ENCODE peak calls at places on chromosome 7, in five cellular contexts. N, D, E, V and T are unnamed samples.

GRCh38 chr7:64533756-64534155 is 29.1 kb downstream of the ZNF680 start:
- DNase-seq in N (no peak), D (no peak), E (no peak), V (no peak), T (no peak)

GRCh38 chr7:73681031-73681430 is 2.2 kb downstream of the DNAJC30 start:
- DNase-seq in N (no peak), D (no peak), E (no peak), V (no peak), T (no peak)

GRCh38 chr7:112520787-112521186 is 40.0 kb downstream of the LSMEM1 start:
- DNase-seq in N (no peak), D (no peak), E (no peak), V (no peak), T (no peak)

GRCh38 chr7:5491251-5492044 is 67.8 kb upstream of the TNRC18 start:
- DNase-seq in N (peak; percentile 55), D (no peak), E (no peak), V (no peak), T (no peak)

GRCh38 chr7:32506266-32507054 is 11.2 kb downstream of the AVL9 start:
- DNase-seq in N (no peak), D (peak; percentile 84), E (no peak), V (no peak), T (no peak)

GRCh38 chr7:27173412-27174076 is 576 bp downstream of the HOXA10 start:
- DNase-seq in N (peak; percentile 28), D (no peak), E (no peak), V (no peak), T (no peak)

GRCh38 chr7:134034652-134035051 is 92.5 kb upstream of the LRGUK start:
- DNase-seq in N (no peak), D (no peak), E (no peak), V (no peak), T (no peak)

GRCh38 chr7:155002411-155003214 is at the start of gene PAXIP1:
- DNase-seq in N (peak; percentile 50), D (peak; percentile 55), E (peak; percentile 23), V (peak; percentile 61), T (peak; percentile 63)

GRCh38 chr7:117043051-117043546 is 89.8 kb downstream of the ST7 start:
- DNase-seq in N (no peak), D (no peak), E (no peak), V (no peak), T (no peak)

GRCh38 chr7:16509829-16510228 is 16.8 kb upstream of the LRRC72 start:
- DNase-seq in N (no peak), D (no peak), E (no peak), V (no peak), T (no peak)
- TF ChIP-seq CTCF in N (no peak), D (no peak), E (no peak), V (no peak), T (no peak)

DNA sequence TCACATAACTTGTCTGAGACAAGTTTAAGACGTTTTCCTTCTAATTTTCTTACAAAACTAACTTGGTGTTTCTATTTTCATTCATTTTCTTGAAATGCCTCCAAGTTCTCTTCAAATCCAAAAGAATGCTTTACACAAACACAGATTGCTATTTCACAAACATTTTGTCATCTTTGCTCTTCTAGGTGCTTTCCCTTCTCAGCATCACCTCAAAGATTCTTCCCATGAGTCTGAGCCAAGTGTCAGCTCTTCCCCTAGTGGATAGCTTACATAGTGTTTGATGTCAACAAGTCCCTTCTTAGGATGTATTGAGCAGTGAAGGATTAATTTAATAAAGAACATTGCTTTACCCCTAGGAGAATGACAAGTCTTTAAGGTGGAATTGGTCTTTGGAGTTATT is 38.1 kb upstream of the SEMA3A start:
- DNase-seq in N (no peak), D (no peak), E (no peak), V (no peak), T (no peak)
- TF ChIP-seq CTCF in N (no peak), D (no peak), E (no peak), V (no peak), T (no peak)

DNA sequence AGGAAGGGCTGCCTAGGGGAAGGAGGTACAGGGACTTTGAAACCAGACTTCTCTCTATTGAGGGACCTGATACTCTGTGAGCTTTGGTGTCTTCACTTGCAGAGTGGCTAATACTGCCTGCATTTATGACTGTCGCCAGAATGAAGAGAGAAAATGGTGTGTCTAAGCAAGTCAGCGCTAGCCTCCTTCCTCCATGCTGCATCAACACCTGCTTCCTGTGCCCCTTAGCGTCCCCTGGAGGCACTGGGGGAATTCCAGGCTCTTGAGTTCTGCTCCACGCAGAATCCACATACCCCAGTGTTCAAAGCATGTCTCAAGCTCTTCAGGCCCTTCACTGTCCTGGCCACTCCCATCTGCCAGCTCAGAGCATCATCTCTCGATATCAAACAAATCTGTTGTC is 140.5 kb downstream of the PKD1L1 start:
- DNase-seq in N (no peak), D (no peak), E (no peak), V (no peak), T (no peak)
- TF ChIP-seq CTCF in N (no peak), D (no peak), E (no peak), V (no peak), T (peak; percentile 8)

GRCh38 chr7:75796420-75796819 is 17.2 kb downstream of the CCL24 start:
- DNase-seq in N (no peak), D (no peak), E (no peak), V (no peak), T (no peak)
- TF ChIP-seq CTCF in N (no peak), D (no peak), E (no peak), V (no peak), T (no peak)

DNA sequence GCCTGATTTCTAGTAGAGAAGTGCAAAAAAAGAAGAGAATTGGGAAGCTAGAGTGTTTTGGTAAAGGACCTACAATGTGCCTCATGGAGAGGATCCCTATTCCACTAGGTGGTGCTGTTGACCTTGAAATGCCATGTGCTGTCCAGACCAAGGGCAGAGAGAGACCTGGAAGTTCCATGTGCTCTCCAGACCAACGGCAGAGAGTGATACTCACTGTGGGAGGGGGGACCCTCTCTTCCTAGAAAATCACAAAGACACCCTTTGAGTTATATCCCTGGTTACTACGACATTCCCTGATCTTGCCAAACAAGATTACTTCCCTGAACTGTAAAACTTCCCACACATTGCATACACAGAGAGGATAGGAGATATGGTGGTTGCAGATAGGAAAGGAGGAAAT is 212.7 kb upstream of the ZNF804B start:
- DNase-seq in N (no peak), D (no peak), E (no peak), V (no peak), T (no peak)
- TF ChIP-seq CTCF in N (no peak), D (peak; percentile 59), E (no peak), V (peak; percentile 25), T (peak; percentile 63)

DNA sequence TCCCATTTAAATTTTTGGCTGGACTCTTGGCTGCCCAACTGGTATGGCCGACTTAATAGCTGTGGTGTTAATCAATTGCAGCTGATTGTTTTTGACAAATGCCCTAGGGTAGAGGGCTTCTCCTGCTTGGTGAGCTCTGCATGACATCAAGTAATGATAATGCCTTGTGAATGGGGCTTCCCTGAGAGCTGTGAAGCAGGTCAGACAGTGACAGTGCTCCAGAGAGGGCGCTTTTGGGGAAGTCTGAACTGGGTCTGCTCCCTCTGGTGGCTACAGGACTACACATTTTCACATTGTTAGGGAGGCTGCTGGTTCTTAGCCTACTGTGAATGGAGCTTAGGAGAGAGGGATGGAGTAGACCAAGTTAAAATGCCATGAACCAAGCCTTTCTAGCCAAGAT is 98.8 kb downstream of the SDK1 start:
- DNase-seq in N (no peak), D (no peak), E (no peak), V (no peak), T (no peak)
- TF ChIP-seq CTCF in N (no peak), D (peak; percentile 14), E (no peak), V (no peak), T (peak; percentile 44)

GRCh38 chr7:105880571-105881330 is 4.4 kb upstream of the ATXN7L1 start:
- DNase-seq in N (peak; percentile 59), D (no peak), E (no peak), V (no peak), T (no peak)
- TF ChIP-seq CTCF in N (no peak), D (no peak), E (no peak), V (no peak), T (no peak)

GRCh38 chr7:57868771-57869483 is 418.9 kb downstream of the ZNF716 start:
- DNase-seq in N (no peak), D (peak; percentile 1), E (no peak), V (no peak), T (no peak)
- TF ChIP-seq CTCF in N (no peak), D (no peak), E (no peak), V (no peak), T (no peak)

GRCh38 chr7:138456220-138456619 is 3.8 kb upstream of the TRIM24 start:
- DNase-seq in N (no peak), D (no peak), E (no peak), V (no peak), T (no peak)

GRCh38 chr7:138460176-138460648 is at the start of gene TRIM24:
- DNase-seq in N (no peak), D (peak; percentile 96), E (no peak), V (peak; percentile 97), T (no peak)

GRCh38 chr7:138458576-138459234 is 1.4 kb upstream of the TRIM24 start:
- DNase-seq in N (no peak), D (no peak), E (no peak), V (no peak), T (no peak)

GRCh38 chr7:138460649-138461607 is 869 bp downstream of the TRIM24 start:
- DNase-seq in N (peak; percentile 61), D (peak; percentile 34), E (peak; percentile 37), V (peak; percentile 57), T (peak; percentile 61)

GRCh38 chr7:138459300-138460175 is 521 bp upstream of the TRIM24 start:
- DNase-seq in N (peak; percentile 98), D (no peak), E (peak; percentile 97), V (no peak), T (peak; percentile 94)
- TF ChIP-seq CTCF in N (no peak), D (no peak), E (peak; percentile 39), V (peak; percentile 23), T (peak; percentile 29)